ENCODE peak calls at places on chromosomes 4 and X, in five cellular contexts. Y is tibial nerve, I is thoracic aorta, X is fibroblast of lung, V is cardiac muscle cell. T is an unnamed sample. For H3K9me3, the result is how much of the 10 kb centered on the place peaks cover.

GRCh38 chr4:140955528-140956094 is 177.7 kb downstream of the RNF150 start:
- DNase-seq in Y (no peak), I (no peak), X (no peak), V (no peak), T (no peak)

GRCh38 chr4:117154251-117154650 is 68.9 kb upstream of the TRAM1L1 start:
- DNase-seq in Y (no peak), I (no peak), X (no peak), V (no peak), T (no peak)

GRCh38 chrX:72060196-72060974 is 71.3 kb downstream of the RTL5 start:
- DNase-seq in Y (no peak), I (no peak), X (no peak), V (peak), T (no peak)

GRCh38 chrX:105323951-105324350 is 103.5 kb upstream of the TEX13A start:
- DNase-seq in Y (no peak), I (no peak), X (peak), V (no peak), T (no peak)

GRCh38 chr4:8110071-8110986 is 48.3 kb downstream of the ABLIM2 start:
- DNase-seq in Y (no peak), I (no peak), X (peak), V (peak), T (no peak)

GRCh38 chrX:9134341-9134740 is 100.4 kb upstream of the FAM9B start:
- DNase-seq in Y (no peak), I (no peak), X (no peak), V (no peak), T (no peak)

GRCh38 chr4:19850909-19851308 is 400.8 kb upstream of the SLIT2 start:
- DNase-seq in Y (no peak), I (no peak), X (peak), V (no peak), T (no peak)

GRCh38 chr4:39169426-39169825 is 12.9 kb upstream of the WDR19 start:
- DNase-seq in Y (no peak), I (no peak), X (peak), V (no peak), T (no peak)

GRCh38 chr4:182177166-182177565 is 66.0 kb upstream of the TENM3 start:
- DNase-seq in Y (no peak), I (no peak), X (no peak), V (no peak), T (no peak)

DNA sequence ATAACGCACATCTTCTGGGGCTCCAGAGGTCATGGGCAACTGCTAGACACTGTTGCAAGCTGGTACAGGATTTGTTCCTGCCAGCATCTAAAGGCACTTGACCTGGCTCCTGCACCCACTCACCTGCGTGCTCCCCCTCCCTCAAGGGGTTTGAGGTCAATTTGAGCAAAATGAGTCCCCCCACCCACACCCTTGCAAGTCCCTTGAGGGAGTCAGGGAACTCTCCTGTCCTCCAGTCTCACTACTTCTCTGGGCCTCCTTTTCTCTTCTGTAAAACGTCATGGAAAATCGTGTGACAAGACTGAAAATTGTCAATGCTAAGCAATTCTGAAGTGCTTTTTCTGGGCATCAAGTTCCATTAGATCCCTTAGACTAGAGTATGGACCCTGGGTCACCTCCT is 39.9 kb upstream of the PGK1 start:
- DNase-seq in Y (no peak), I (no peak), X (no peak), V (no peak), T (no peak)
- H3K27ac ChIP-seq in Y (no peak), I (peak), X (no peak), V (no peak), T (no peak)

DNA sequence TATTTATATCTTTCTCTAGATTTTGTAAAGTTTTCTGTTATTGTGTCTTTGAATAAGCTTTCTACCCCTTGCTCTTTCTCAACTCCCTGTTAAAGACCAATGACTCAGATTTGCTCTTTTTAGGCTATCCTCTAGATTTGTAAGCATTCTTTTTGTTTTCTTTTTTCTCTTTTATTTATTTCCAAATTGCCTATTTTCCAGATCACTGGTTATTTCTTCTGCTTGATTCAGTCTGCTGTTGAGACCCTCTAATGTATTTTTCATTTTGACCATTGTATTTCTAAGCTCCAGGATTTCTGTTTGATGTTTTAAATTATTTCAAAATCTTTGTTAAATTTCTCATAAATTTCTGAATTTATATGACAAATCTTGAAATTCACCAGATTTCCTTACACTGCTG is 462.6 kb upstream of the GALNT7 start:
- DNase-seq in Y (no peak), I (no peak), X (no peak), V (no peak), T (no peak)
- H3K9me3 ChIP-seq in Y (under half), I (under half), X (under half), V (under half), T (under half)

DNA sequence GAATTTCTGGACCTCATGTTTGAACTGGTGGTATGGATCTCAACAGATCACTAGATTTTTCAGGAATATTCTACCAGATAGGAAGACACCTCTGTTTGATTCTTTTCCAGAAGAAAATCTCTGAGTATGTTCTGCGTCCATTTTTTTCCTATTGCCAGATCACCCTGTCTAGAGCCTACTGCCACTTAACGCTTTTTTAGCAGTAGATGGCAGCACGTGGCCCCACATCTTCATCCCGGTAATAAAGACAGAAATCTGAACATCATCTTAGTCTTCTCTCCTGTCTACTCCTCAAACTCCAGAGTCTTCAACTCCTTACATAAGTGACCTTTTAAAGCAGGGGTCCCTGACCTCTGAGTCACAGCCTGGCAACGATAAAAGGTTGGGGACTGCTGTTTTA is 184.7 kb downstream of the TMA16 start:
- DNase-seq in Y (no peak), I (no peak), X (no peak), V (no peak), T (no peak)
- TF ChIP-seq CTCF in Y (no peak), I (no peak), X (peak), V (no peak), T (no peak)

GRCh38 chr4:76305033-76305687 is 1.4 kb upstream of the STBD1 start:
- DNase-seq in Y (no peak), I (no peak), X (no peak), V (no peak), T (no peak)
- H3K27ac ChIP-seq in Y (no peak), I (peak), X (peak), V (no peak), T (no peak)

GRCh38 chrX:55260806-55261205 is 3.9 kb downstream of the PAGE3 start:
- DNase-seq in Y (no peak), I (no peak), X (no peak), V (no peak), T (no peak)

GRCh38 chrX:55264816-55265215 is at the start of gene PAGE3:
- DNase-seq in Y (no peak), I (no peak), X (no peak), V (no peak), T (no peak)
- H3K9me3 ChIP-seq in Y (under half), I (under half), X (under half), V (under half), T (under half)

DNA sequence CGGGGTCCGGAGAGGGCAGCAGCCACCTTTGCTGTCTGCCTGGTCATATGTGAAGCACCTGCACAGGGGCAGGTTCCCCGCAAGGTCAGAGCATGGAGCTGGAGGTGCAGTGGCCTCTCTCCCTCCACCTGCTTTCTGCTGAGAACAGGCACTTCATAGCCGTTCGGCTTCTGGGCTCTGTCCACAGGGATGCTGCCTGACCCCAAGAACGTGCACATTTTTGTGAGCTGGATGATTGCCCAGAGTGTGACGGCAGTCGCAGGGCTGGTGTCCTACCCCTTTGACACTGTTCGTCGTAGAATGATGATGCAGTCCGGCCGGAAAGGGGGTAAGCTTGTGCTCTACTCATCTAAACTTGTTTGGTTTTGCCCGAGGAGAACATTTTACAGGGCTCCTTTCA is 2.5 kb downstream of the SLC25A4 start:
- DNase-seq in Y (no peak), I (peak), X (no peak), V (peak), T (no peak)
- TF ChIP-seq CTCF in Y (no peak), I (no peak), X (no peak), V (no peak), T (no peak)